ENCODE peak calls at places on chromosomes 4 and X, in nine cellular contexts. One of them, this sample, is unnamed.

GRCh38 chrX:43469391-43470054 is 186.6 kb upstream of the MAOA start:
- DNase-seq in left kidney: no peak
- DNase-seq in HTR-8/SVneo: no peak
- DNase-seq in sigmoid colon: no peak
- DNase-seq in neural crest cell: no peak
- DNase-seq in NCI-H2107: no peak
- DNase-seq in mesenteric fat pad: no peak
- DNase-seq in T-helper 2 cell: no peak
- DNase-seq in SIG-M5: no peak
- DNase-seq in this sample: no peak

GRCh38 chrX:147637190-147637589 is 274.5 kb upstream of the FMR1 start:
- DNase-seq in T-helper 2 cell: no peak
- DNase-seq in SIG-M5: no peak
- DNase-seq in sigmoid colon: no peak
- DNase-seq in mesenteric fat pad: no peak
- DNase-seq in left kidney: no peak
- DNase-seq in neural crest cell: no peak
- DNase-seq in HTR-8/SVneo: no peak
- DNase-seq in NCI-H2107: no peak
- DNase-seq in this sample: no peak

GRCh38 chr4:186621959-186622553 is 66.7 kb upstream of the MTNR1A start:
- DNase-seq in left kidney: no peak
- DNase-seq in T-helper 2 cell: no peak
- DNase-seq in HTR-8/SVneo: peak
- DNase-seq in mesenteric fat pad: no peak
- DNase-seq in sigmoid colon: no peak
- DNase-seq in SIG-M5: no peak
- DNase-seq in NCI-H2107: no peak
- DNase-seq in neural crest cell: no peak
- DNase-seq in this sample: no peak

GRCh38 chr4:109826719-109827118 is 1.1 kb upstream of the RRH start:
- DNase-seq in sigmoid colon: no peak
- DNase-seq in neural crest cell: no peak
- DNase-seq in left kidney: peak
- DNase-seq in HTR-8/SVneo: no peak
- DNase-seq in T-helper 2 cell: no peak
- DNase-seq in mesenteric fat pad: no peak
- DNase-seq in SIG-M5: no peak
- DNase-seq in NCI-H2107: no peak
- DNase-seq in this sample: no peak

GRCh38 chrX:131841496-131842410 is 181.3 kb upstream of the STK26 start:
- DNase-seq in mesenteric fat pad: no peak
- DNase-seq in left kidney: peak
- DNase-seq in T-helper 2 cell: no peak
- DNase-seq in sigmoid colon: no peak
- DNase-seq in neural crest cell: peak
- DNase-seq in HTR-8/SVneo: peak
- DNase-seq in SIG-M5: no peak
- DNase-seq in NCI-H2107: peak
- DNase-seq in this sample: no peak

GRCh38 chrX:97563531-97564133 is 679.9 kb downstream of the RPA4 start:
- DNase-seq in NCI-H2107: peak
- DNase-seq in left kidney: peak
- DNase-seq in SIG-M5: peak
- DNase-seq in HTR-8/SVneo: peak
- DNase-seq in sigmoid colon: peak
- DNase-seq in neural crest cell: no peak
- DNase-seq in mesenteric fat pad: no peak
- DNase-seq in T-helper 2 cell: no peak
- DNase-seq in this sample: no peak

GRCh38 chrX:102723456-102723855 is 2.9 kb downstream of the GPRASP3 start:
- DNase-seq in SIG-M5: no peak
- DNase-seq in left kidney: no peak
- DNase-seq in NCI-H2107: no peak
- DNase-seq in T-helper 2 cell: no peak
- DNase-seq in sigmoid colon: no peak
- DNase-seq in mesenteric fat pad: no peak
- DNase-seq in neural crest cell: no peak
- DNase-seq in HTR-8/SVneo: no peak
- DNase-seq in this sample: no peak

GRCh38 chrX:108731144-108731543 is 5.2 kb downstream of the IRS4 start:
- DNase-seq in SIG-M5: no peak
- DNase-seq in T-helper 2 cell: no peak
- DNase-seq in NCI-H2107: no peak
- DNase-seq in neural crest cell: no peak
- DNase-seq in HTR-8/SVneo: no peak
- DNase-seq in sigmoid colon: no peak
- DNase-seq in mesenteric fat pad: no peak
- DNase-seq in left kidney: peak
- DNase-seq in this sample: no peak

GRCh38 chr4:69239777-69240176 is 25.2 kb upstream of the UGT2B11 start:
- DNase-seq in mesenteric fat pad: no peak
- DNase-seq in neural crest cell: no peak
- DNase-seq in SIG-M5: no peak
- DNase-seq in HTR-8/SVneo: no peak
- DNase-seq in left kidney: no peak
- DNase-seq in NCI-H2107: no peak
- DNase-seq in T-helper 2 cell: no peak
- DNase-seq in sigmoid colon: no peak
- DNase-seq in this sample: no peak

GRCh38 chr4:113052379-113052951 is 3.0 kb downstream of the ANK2 start:
- DNase-seq in left kidney: no peak
- DNase-seq in neural crest cell: no peak
- DNase-seq in T-helper 2 cell: no peak
- DNase-seq in NCI-H2107: no peak
- DNase-seq in mesenteric fat pad: no peak
- DNase-seq in SIG-M5: no peak
- DNase-seq in sigmoid colon: no peak
- DNase-seq in HTR-8/SVneo: no peak
- DNase-seq in this sample: no peak

GRCh38 chr4:56817840-56818491 is 3.5 kb downstream of the SPINK2 start:
- DNase-seq in NCI-H2107: no peak
- DNase-seq in SIG-M5: no peak
- DNase-seq in left kidney: no peak
- DNase-seq in neural crest cell: no peak
- DNase-seq in HTR-8/SVneo: no peak
- DNase-seq in sigmoid colon: no peak
- DNase-seq in T-helper 2 cell: no peak
- DNase-seq in mesenteric fat pad: no peak
- DNase-seq in this sample: no peak

GRCh38 chrX:155662297-155662696 is 49.5 kb upstream of the TMLHE start:
- DNase-seq in sigmoid colon: no peak
- DNase-seq in NCI-H2107: no peak
- DNase-seq in SIG-M5: no peak
- DNase-seq in neural crest cell: no peak
- DNase-seq in mesenteric fat pad: no peak
- DNase-seq in left kidney: no peak
- DNase-seq in HTR-8/SVneo: no peak
- DNase-seq in T-helper 2 cell: no peak
- DNase-seq in this sample: no peak

GRCh38 chr4:113901994-113902787 is 77.3 kb downstream of the ARSJ start:
- DNase-seq in SIG-M5: no peak
- DNase-seq in neural crest cell: no peak
- DNase-seq in HTR-8/SVneo: no peak
- DNase-seq in T-helper 2 cell: peak
- DNase-seq in mesenteric fat pad: no peak
- DNase-seq in NCI-H2107: no peak
- DNase-seq in left kidney: peak
- DNase-seq in sigmoid colon: no peak
- DNase-seq in this sample: no peak

GRCh38 chr4:111854494-111855087 is 290.7 kb upstream of the FAM241A start:
- DNase-seq in left kidney: peak
- DNase-seq in neural crest cell: peak
- DNase-seq in mesenteric fat pad: no peak
- DNase-seq in HTR-8/SVneo: peak
- DNase-seq in SIG-M5: no peak
- DNase-seq in sigmoid colon: no peak
- DNase-seq in NCI-H2107: no peak
- DNase-seq in T-helper 2 cell: no peak
- DNase-seq in this sample: no peak

GRCh38 chr4:17324431-17324830 is 187.5 kb downstream of the QDPR start:
- DNase-seq in HTR-8/SVneo: no peak
- DNase-seq in sigmoid colon: no peak
- DNase-seq in T-helper 2 cell: peak
- DNase-seq in NCI-H2107: no peak
- DNase-seq in SIG-M5: no peak
- DNase-seq in mesenteric fat pad: no peak
- DNase-seq in left kidney: peak
- DNase-seq in neural crest cell: peak
- DNase-seq in this sample: no peak

GRCh38 chrX:41045960-41046567 is 39.2 kb upstream of the USP9X start:
- DNase-seq in T-helper 2 cell: no peak
- DNase-seq in mesenteric fat pad: no peak
- DNase-seq in HTR-8/SVneo: no peak
- DNase-seq in NCI-H2107: no peak
- DNase-seq in left kidney: no peak
- DNase-seq in neural crest cell: no peak
- DNase-seq in sigmoid colon: peak
- DNase-seq in SIG-M5: no peak
- DNase-seq in this sample: no peak

GRCh38 chr4:53194727-53195126 is 171.1 kb downstream of the SCFD2 start:
- DNase-seq in neural crest cell: no peak
- DNase-seq in NCI-H2107: no peak
- DNase-seq in mesenteric fat pad: no peak
- DNase-seq in sigmoid colon: no peak
- DNase-seq in T-helper 2 cell: no peak
- DNase-seq in left kidney: no peak
- DNase-seq in SIG-M5: no peak
- DNase-seq in HTR-8/SVneo: no peak
- DNase-seq in this sample: no peak

GRCh38 chr4:55512922-55513571 is 33.7 kb downstream of the CLOCK start:
- DNase-seq in SIG-M5: no peak
- DNase-seq in left kidney: no peak
- DNase-seq in mesenteric fat pad: no peak
- DNase-seq in sigmoid colon: no peak
- DNase-seq in neural crest cell: no peak
- DNase-seq in T-helper 2 cell: no peak
- DNase-seq in HTR-8/SVneo: no peak
- DNase-seq in NCI-H2107: no peak
- DNase-seq in this sample: no peak

GRCh38 chrX:123450217-123450616 is 266.1 kb downstream of the GRIA3 start:
- DNase-seq in NCI-H2107: no peak
- DNase-seq in T-helper 2 cell: no peak
- DNase-seq in neural crest cell: no peak
- DNase-seq in left kidney: peak
- DNase-seq in HTR-8/SVneo: peak
- DNase-seq in SIG-M5: no peak
- DNase-seq in mesenteric fat pad: no peak
- DNase-seq in sigmoid colon: no peak
- DNase-seq in this sample: no peak

GRCh38 chr4:141196227-141196928 is 24.3 kb upstream of the ZNF330 start:
- DNase-seq in T-helper 2 cell: no peak
- DNase-seq in NCI-H2107: no peak
- DNase-seq in HTR-8/SVneo: no peak
- DNase-seq in left kidney: no peak
- DNase-seq in neural crest cell: no peak
- DNase-seq in mesenteric fat pad: no peak
- DNase-seq in sigmoid colon: no peak
- DNase-seq in SIG-M5: no peak
- DNase-seq in this sample: no peak

GRCh38 chrX:10045327-10046000 is 78.3 kb downstream of the CLDN34 start:
- DNase-seq in SIG-M5: no peak
- DNase-seq in neural crest cell: no peak
- DNase-seq in sigmoid colon: no peak
- DNase-seq in HTR-8/SVneo: no peak
- DNase-seq in mesenteric fat pad: no peak
- DNase-seq in left kidney: no peak
- DNase-seq in T-helper 2 cell: no peak
- DNase-seq in NCI-H2107: no peak
- DNase-seq in this sample: no peak

GRCh38 chr4:76993787-76994641 is 44.5 kb downstream of the SEPTIN11 start:
- DNase-seq in NCI-H2107: peak
- DNase-seq in HTR-8/SVneo: no peak
- DNase-seq in mesenteric fat pad: no peak
- DNase-seq in SIG-M5: no peak
- DNase-seq in T-helper 2 cell: peak
- DNase-seq in neural crest cell: no peak
- DNase-seq in left kidney: no peak
- DNase-seq in sigmoid colon: no peak
- DNase-seq in this sample: no peak

GRCh38 chr4:12399781-12400180 is 971.1 kb upstream of the HS3ST1 start:
- DNase-seq in neural crest cell: no peak
- DNase-seq in mesenteric fat pad: no peak
- DNase-seq in HTR-8/SVneo: no peak
- DNase-seq in left kidney: no peak
- DNase-seq in sigmoid colon: no peak
- DNase-seq in T-helper 2 cell: no peak
- DNase-seq in NCI-H2107: no peak
- DNase-seq in SIG-M5: no peak
- DNase-seq in this sample: no peak

GRCh38 chrX:20139966-20140365 is 1.7 kb downstream of the EIF1AX start:
- DNase-seq in sigmoid colon: no peak
- DNase-seq in mesenteric fat pad: no peak
- DNase-seq in neural crest cell: no peak
- DNase-seq in T-helper 2 cell: no peak
- DNase-seq in HTR-8/SVneo: no peak
- DNase-seq in NCI-H2107: no peak
- DNase-seq in SIG-M5: no peak
- DNase-seq in left kidney: no peak
- DNase-seq in this sample: no peak

GRCh38 chr4:157270108-157270507 is 49.6 kb downstream of the GRIA2 start:
- DNase-seq in sigmoid colon: no peak
- DNase-seq in NCI-H2107: peak
- DNase-seq in neural crest cell: no peak
- DNase-seq in left kidney: no peak
- DNase-seq in mesenteric fat pad: no peak
- DNase-seq in HTR-8/SVneo: no peak
- DNase-seq in SIG-M5: no peak
- DNase-seq in T-helper 2 cell: no peak
- DNase-seq in this sample: no peak

GRCh38 chr4:14787894-14788293 is 214.4 kb upstream of the CPEB2 start:
- DNase-seq in sigmoid colon: no peak
- DNase-seq in mesenteric fat pad: no peak
- DNase-seq in T-helper 2 cell: no peak
- DNase-seq in NCI-H2107: no peak
- DNase-seq in neural crest cell: no peak
- DNase-seq in SIG-M5: no peak
- DNase-seq in HTR-8/SVneo: no peak
- DNase-seq in left kidney: no peak
- DNase-seq in this sample: no peak

GRCh38 chrX:44943007-44943406 is 70.0 kb downstream of the KDM6A start:
- DNase-seq in NCI-H2107: no peak
- DNase-seq in mesenteric fat pad: no peak
- DNase-seq in HTR-8/SVneo: no peak
- DNase-seq in T-helper 2 cell: no peak
- DNase-seq in sigmoid colon: no peak
- DNase-seq in left kidney: no peak
- DNase-seq in neural crest cell: no peak
- DNase-seq in SIG-M5: no peak
- DNase-seq in this sample: no peak

GRCh38 chr4:86048426-86048825 is 311.4 kb downstream of the MAPK10 start:
- DNase-seq in HTR-8/SVneo: no peak
- DNase-seq in left kidney: no peak
- DNase-seq in T-helper 2 cell: no peak
- DNase-seq in neural crest cell: no peak
- DNase-seq in NCI-H2107: no peak
- DNase-seq in SIG-M5: no peak
- DNase-seq in sigmoid colon: no peak
- DNase-seq in mesenteric fat pad: no peak
- DNase-seq in this sample: no peak

GRCh38 chr4:47160095-47160494 is 128.7 kb downstream of the GABRB1 start:
- DNase-seq in neural crest cell: no peak
- DNase-seq in HTR-8/SVneo: no peak
- DNase-seq in sigmoid colon: no peak
- DNase-seq in T-helper 2 cell: no peak
- DNase-seq in mesenteric fat pad: no peak
- DNase-seq in left kidney: no peak
- DNase-seq in SIG-M5: peak
- DNase-seq in NCI-H2107: no peak
- DNase-seq in this sample: no peak

GRCh38 chr4:79831119-79831528 is 241.9 kb downstream of the ANTXR2 start:
- DNase-seq in SIG-M5: no peak
- DNase-seq in NCI-H2107: no peak
- DNase-seq in T-helper 2 cell: no peak
- DNase-seq in mesenteric fat pad: no peak
- DNase-seq in neural crest cell: no peak
- DNase-seq in left kidney: no peak
- DNase-seq in HTR-8/SVneo: no peak
- DNase-seq in sigmoid colon: no peak
- DNase-seq in this sample: no peak

GRCh38 chr4:106978046-106978774 is 57.9 kb downstream of the DKK2 start:
- DNase-seq in sigmoid colon: no peak
- DNase-seq in NCI-H2107: no peak
- DNase-seq in T-helper 2 cell: no peak
- DNase-seq in left kidney: no peak
- DNase-seq in HTR-8/SVneo: no peak
- DNase-seq in SIG-M5: no peak
- DNase-seq in mesenteric fat pad: no peak
- DNase-seq in neural crest cell: no peak
- DNase-seq in this sample: no peak